ENCODE peak calls at places on chromosomes 6 and 20, in nine cellular contexts. One of them, this sample, is unnamed.

GRCh38 chr20:14142964-14143627 is 147.8 kb downstream of the MACROD2 start:
- DNase-seq in heart left ventricle: no peak
- DNase-seq in psoas muscle: no peak
- DNase-seq in RWPE2: no peak
- DNase-seq in Peyer's patch: no peak
- DNase-seq in MM.1S: no peak
- DNase-seq in tibial nerve: no peak
- DNase-seq in AG04450: peak; percentile 24
- DNase-seq in uterus: no peak
- DNase-seq in this sample: no peak

GRCh38 chr6:83126807-83127206 is 59.3 kb downstream of the DOP1A start:
- DNase-seq in psoas muscle: no peak
- DNase-seq in RWPE2: no peak
- DNase-seq in uterus: no peak
- DNase-seq in MM.1S: no peak
- DNase-seq in AG04450: no peak
- DNase-seq in Peyer's patch: no peak
- DNase-seq in heart left ventricle: no peak
- DNase-seq in tibial nerve: no peak
- DNase-seq in this sample: no peak

GRCh38 chr6:111738631-111739030 is 133.0 kb upstream of the TRAF3IP2 start:
- DNase-seq in uterus: no peak
- DNase-seq in AG04450: no peak
- DNase-seq in RWPE2: no peak
- DNase-seq in MM.1S: no peak
- DNase-seq in Peyer's patch: no peak
- DNase-seq in psoas muscle: no peak
- DNase-seq in tibial nerve: no peak
- DNase-seq in heart left ventricle: no peak
- DNase-seq in this sample: no peak

GRCh38 chr6:157527471-157527907 is 146.5 kb downstream of the ZDHHC14 start:
- DNase-seq in Peyer's patch: no peak
- DNase-seq in psoas muscle: no peak
- DNase-seq in uterus: no peak
- DNase-seq in tibial nerve: peak; percentile 52
- DNase-seq in RWPE2: no peak
- DNase-seq in MM.1S: peak; percentile 8
- DNase-seq in AG04450: no peak
- DNase-seq in heart left ventricle: no peak
- DNase-seq in this sample: no peak

GRCh38 chr6:19009769-19010168 is 622.6 kb downstream of the RNF144B start:
- DNase-seq in tibial nerve: no peak
- DNase-seq in AG04450: no peak
- DNase-seq in psoas muscle: no peak
- DNase-seq in uterus: no peak
- DNase-seq in Peyer's patch: no peak
- DNase-seq in heart left ventricle: no peak
- DNase-seq in MM.1S: no peak
- DNase-seq in RWPE2: no peak
- DNase-seq in this sample: no peak

GRCh38 chr6:108989700-108990099 is 104.9 kb downstream of the SESN1 start:
- DNase-seq in MM.1S: no peak
- DNase-seq in RWPE2: no peak
- DNase-seq in heart left ventricle: no peak
- DNase-seq in Peyer's patch: no peak
- DNase-seq in uterus: no peak
- DNase-seq in AG04450: no peak
- DNase-seq in tibial nerve: no peak
- DNase-seq in psoas muscle: no peak
- DNase-seq in this sample: no peak

GRCh38 chr6:157885211-157885788 is 62.3 kb downstream of the SNX9 start:
- DNase-seq in RWPE2: no peak
- DNase-seq in MM.1S: no peak
- DNase-seq in uterus: no peak
- DNase-seq in psoas muscle: no peak
- DNase-seq in tibial nerve: no peak
- DNase-seq in AG04450: no peak
- DNase-seq in Peyer's patch: no peak
- DNase-seq in heart left ventricle: no peak
- DNase-seq in this sample: no peak

GRCh38 chr6:170130201-170130621 is 160.7 kb downstream of the DLL1 start:
- DNase-seq in psoas muscle: peak; percentile 50
- DNase-seq in RWPE2: peak; percentile 65
- DNase-seq in Peyer's patch: no peak
- DNase-seq in heart left ventricle: peak; percentile 56
- DNase-seq in MM.1S: no peak
- DNase-seq in AG04450: no peak
- DNase-seq in uterus: peak; percentile 14
- DNase-seq in tibial nerve: no peak
- DNase-seq in this sample: no peak

GRCh38 chr6:170022827-170023619 is 267.9 kb downstream of the DLL1 start:
- DNase-seq in RWPE2: no peak
- DNase-seq in AG04450: no peak
- DNase-seq in psoas muscle: no peak
- DNase-seq in MM.1S: no peak
- DNase-seq in tibial nerve: no peak
- DNase-seq in uterus: peak; percentile 22
- DNase-seq in Peyer's patch: peak; percentile 34
- DNase-seq in heart left ventricle: peak; percentile 71
- DNase-seq in this sample: no peak

GRCh38 chr20:47576516-47577033 is 74.9 kb downstream of the NCOA3 start:
- DNase-seq in psoas muscle: no peak
- DNase-seq in MM.1S: peak; percentile 71
- DNase-seq in heart left ventricle: peak; percentile 55
- DNase-seq in RWPE2: no peak
- DNase-seq in AG04450: peak; percentile 65
- DNase-seq in tibial nerve: peak; percentile 34
- DNase-seq in Peyer's patch: peak; percentile 53
- DNase-seq in uterus: peak; percentile 43
- DNase-seq in this sample: peak; percentile 51

GRCh38 chr6:291697-292505 is at the start of gene DUSP22:
- DNase-seq in heart left ventricle: peak; percentile 93
- DNase-seq in Peyer's patch: peak; percentile 95
- DNase-seq in MM.1S: peak; percentile 96
- DNase-seq in uterus: peak; percentile 89
- DNase-seq in tibial nerve: peak; percentile 73
- DNase-seq in psoas muscle: peak; percentile 92
- DNase-seq in RWPE2: peak; percentile 88
- DNase-seq in AG04450: peak; percentile 41
- DNase-seq in this sample: peak; percentile 93

GRCh38 chr6:129860901-129861665 is at the start of gene TMEM244:
- DNase-seq in uterus: no peak
- DNase-seq in heart left ventricle: no peak
- DNase-seq in MM.1S: peak; percentile 73
- DNase-seq in AG04450: no peak
- DNase-seq in tibial nerve: no peak
- DNase-seq in psoas muscle: no peak
- DNase-seq in Peyer's patch: no peak
- DNase-seq in RWPE2: no peak
- DNase-seq in this sample: no peak

GRCh38 chr20:57660510-57661199 is 40.4 kb upstream of the ZBP1 start:
- DNase-seq in AG04450: no peak
- DNase-seq in RWPE2: peak; percentile 66
- DNase-seq in MM.1S: no peak
- DNase-seq in uterus: peak; percentile 11
- DNase-seq in Peyer's patch: peak; percentile 28
- DNase-seq in tibial nerve: no peak
- DNase-seq in heart left ventricle: peak; percentile 24
- DNase-seq in psoas muscle: no peak
- DNase-seq in this sample: peak; percentile 10

GRCh38 chr6:26140254-26140966 is 53.2 kb downstream of the HFE start:
- DNase-seq in heart left ventricle: no peak
- DNase-seq in tibial nerve: no peak
- DNase-seq in MM.1S: no peak
- DNase-seq in AG04450: no peak
- DNase-seq in RWPE2: no peak
- DNase-seq in Peyer's patch: no peak
- DNase-seq in uterus: no peak
- DNase-seq in psoas muscle: no peak
- DNase-seq in this sample: no peak
- H3K27ac ChIP-seq in heart left ventricle: no peak overlapping the region
- H3K27ac ChIP-seq in tibial nerve: peak overlapping the region; percentile 9
- H3K27ac ChIP-seq in MM.1S: no peak overlapping the region
- H3K27ac ChIP-seq in AG04450: no peak overlapping the region
- H3K27ac ChIP-seq in RWPE2: no peak overlapping the region
- H3K27ac ChIP-seq in Peyer's patch: no peak overlapping the region
- H3K27ac ChIP-seq in uterus: no peak overlapping the region
- H3K27ac ChIP-seq in psoas muscle: no peak overlapping the region
- H3K27ac ChIP-seq in this sample: no peak overlapping the region

GRCh38 chr20:44961868-44962267 is 1.7 kb upstream of the TOMM34 start:
- DNase-seq in AG04450: no peak
- DNase-seq in Peyer's patch: no peak
- DNase-seq in tibial nerve: no peak
- DNase-seq in uterus: no peak
- DNase-seq in RWPE2: no peak
- DNase-seq in psoas muscle: no peak
- DNase-seq in heart left ventricle: no peak
- DNase-seq in MM.1S: no peak
- DNase-seq in this sample: no peak

GRCh38 chr20:44959896-44960852 is at the start of gene TOMM34:
- DNase-seq in uterus: peak; percentile 94
- DNase-seq in tibial nerve: peak; percentile 92
- DNase-seq in Peyer's patch: peak; percentile 97
- DNase-seq in MM.1S: peak; percentile 97
- DNase-seq in heart left ventricle: peak; percentile 96
- DNase-seq in RWPE2: peak; percentile 100
- DNase-seq in psoas muscle: peak; percentile 96
- DNase-seq in AG04450: peak; percentile 60
- DNase-seq in this sample: peak; percentile 98

GRCh38 chr20:44958276-44958675 is 1.9 kb downstream of the TOMM34 start:
- DNase-seq in MM.1S: no peak
- DNase-seq in RWPE2: no peak
- DNase-seq in heart left ventricle: no peak
- DNase-seq in tibial nerve: no peak
- DNase-seq in AG04450: no peak
- DNase-seq in uterus: no peak
- DNase-seq in psoas muscle: no peak
- DNase-seq in Peyer's patch: no peak
- DNase-seq in this sample: no peak

GRCh38 chr20:44961024-44961866 is 1.0 kb upstream of the TOMM34 start:
- DNase-seq in psoas muscle: no peak
- DNase-seq in RWPE2: no peak
- DNase-seq in uterus: no peak
- DNase-seq in Peyer's patch: no peak
- DNase-seq in AG04450: no peak
- DNase-seq in tibial nerve: no peak
- DNase-seq in heart left ventricle: no peak
- DNase-seq in MM.1S: no peak
- DNase-seq in this sample: no peak

DNA sequence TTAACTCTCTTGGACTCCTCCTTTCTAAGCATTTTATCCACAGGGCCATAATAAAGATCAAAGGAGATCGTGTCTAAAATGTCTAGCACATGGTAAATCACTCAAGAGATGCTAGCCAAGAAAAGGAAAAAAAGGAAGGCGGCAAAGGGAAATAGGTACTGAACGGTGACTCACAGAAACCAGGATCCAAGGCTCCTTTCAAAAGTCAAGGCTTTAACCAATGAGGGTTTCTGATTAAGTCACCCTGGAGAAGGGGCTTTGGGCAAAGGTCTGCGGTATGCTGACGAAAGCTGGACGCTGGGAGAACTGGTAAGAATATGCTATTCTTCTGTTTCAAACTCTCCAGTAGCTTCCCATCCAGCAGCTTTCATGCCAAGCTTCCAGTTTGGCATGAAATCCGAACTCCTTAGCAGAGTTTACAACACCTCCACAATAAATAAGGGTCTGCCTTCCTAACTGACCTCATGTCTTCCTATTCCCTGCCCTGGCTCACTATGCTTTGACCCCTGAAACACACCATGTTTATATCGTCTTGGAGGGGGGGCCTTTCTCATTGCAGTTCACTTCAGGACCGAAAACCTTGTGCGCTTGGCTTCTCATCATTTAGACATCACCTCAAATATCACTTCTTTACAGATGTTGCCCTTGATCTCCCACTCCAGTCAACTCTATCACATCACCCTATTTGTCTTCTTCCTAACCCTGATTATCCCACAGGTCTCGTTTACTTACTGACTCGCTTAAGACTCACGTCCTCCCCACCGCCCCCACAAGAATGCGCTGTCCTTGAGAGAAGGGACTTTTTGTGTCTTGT is 908 bp downstream of the TOMM34 start:
- DNase-seq in heart left ventricle: peak; percentile 40
- DNase-seq in psoas muscle: no peak
- DNase-seq in MM.1S: peak; percentile 56
- DNase-seq in Peyer's patch: no peak
- DNase-seq in AG04450: no peak
- DNase-seq in RWPE2: no peak
- DNase-seq in uterus: no peak
- DNase-seq in tibial nerve: peak; percentile 28
- DNase-seq in this sample: no peak
- TF ChIP-seq CTCF in heart left ventricle: no peak
- TF ChIP-seq CTCF in psoas muscle: no peak
- TF ChIP-seq CTCF in MM.1S: peak; percentile 22
- TF ChIP-seq CTCF in Peyer's patch: no peak
- TF ChIP-seq CTCF in AG04450: no peak
- TF ChIP-seq CTCF in RWPE2: no peak
- TF ChIP-seq CTCF in uterus: no peak
- TF ChIP-seq CTCF in tibial nerve: no peak
- TF ChIP-seq CTCF in this sample: no peak

GRCh38 chr20:61065853-61066252 is 186.2 kb upstream of the CDH4 start:
- DNase-seq in psoas muscle: no peak
- DNase-seq in uterus: no peak
- DNase-seq in MM.1S: no peak
- DNase-seq in AG04450: no peak
- DNase-seq in Peyer's patch: no peak
- DNase-seq in tibial nerve: no peak
- DNase-seq in heart left ventricle: no peak
- DNase-seq in RWPE2: no peak
- DNase-seq in this sample: no peak

GRCh38 chr20:61061981-61062380 is 190.1 kb upstream of the CDH4 start:
- DNase-seq in tibial nerve: no peak
- DNase-seq in RWPE2: no peak
- DNase-seq in uterus: no peak
- DNase-seq in AG04450: no peak
- DNase-seq in heart left ventricle: no peak
- DNase-seq in MM.1S: no peak
- DNase-seq in Peyer's patch: no peak
- DNase-seq in psoas muscle: no peak
- DNase-seq in this sample: no peak

GRCh38 chr20:61066541-61066940 is 185.5 kb upstream of the CDH4 start:
- DNase-seq in heart left ventricle: no peak
- DNase-seq in Peyer's patch: no peak
- DNase-seq in MM.1S: no peak
- DNase-seq in RWPE2: no peak
- DNase-seq in uterus: no peak
- DNase-seq in psoas muscle: no peak
- DNase-seq in AG04450: no peak
- DNase-seq in tibial nerve: no peak
- DNase-seq in this sample: no peak

GRCh38 chr20:61067221-61067620 is 184.8 kb upstream of the CDH4 start:
- DNase-seq in MM.1S: no peak
- DNase-seq in psoas muscle: no peak
- DNase-seq in tibial nerve: no peak
- DNase-seq in Peyer's patch: no peak
- DNase-seq in AG04450: no peak
- DNase-seq in heart left ventricle: no peak
- DNase-seq in uterus: no peak
- DNase-seq in RWPE2: no peak
- DNase-seq in this sample: no peak
- H3K27ac ChIP-seq in MM.1S: no peak overlapping the region
- H3K27ac ChIP-seq in psoas muscle: no peak overlapping the region
- H3K27ac ChIP-seq in tibial nerve: no peak overlapping the region
- H3K27ac ChIP-seq in Peyer's patch: no peak overlapping the region
- H3K27ac ChIP-seq in AG04450: no peak overlapping the region
- H3K27ac ChIP-seq in heart left ventricle: no peak overlapping the region
- H3K27ac ChIP-seq in uterus: no peak overlapping the region
- H3K27ac ChIP-seq in RWPE2: no peak overlapping the region
- H3K27ac ChIP-seq in this sample: no peak overlapping the region

GRCh38 chr20:61534346-61534745 is 282.3 kb downstream of the CDH4 start:
- DNase-seq in uterus: no peak
- DNase-seq in tibial nerve: no peak
- DNase-seq in heart left ventricle: no peak
- DNase-seq in AG04450: no peak
- DNase-seq in Peyer's patch: no peak
- DNase-seq in psoas muscle: no peak
- DNase-seq in MM.1S: no peak
- DNase-seq in RWPE2: peak; percentile 62
- DNase-seq in this sample: no peak
- TF ChIP-seq CTCF in uterus: no peak
- TF ChIP-seq CTCF in tibial nerve: no peak
- TF ChIP-seq CTCF in heart left ventricle: no peak
- TF ChIP-seq CTCF in AG04450: no peak
- TF ChIP-seq CTCF in Peyer's patch: no peak
- TF ChIP-seq CTCF in psoas muscle: no peak
- TF ChIP-seq CTCF in MM.1S: no peak
- TF ChIP-seq CTCF in RWPE2: no peak
- TF ChIP-seq CTCF in this sample: no peak